ENCODE peak calls at places on chromosomes 12 and 14, in eight cellular contexts. A is fibroblast of the aortic adventitia; I is NCI-H82; S is Daoy; Q is HS-27A; Z is effector memory CD4-positive, alpha-beta T cell; H is posterior vena cava; Y is NCI-H1092 treated with DMSO at 0.1 percent for 48 hours. F is an unnamed sample.

GRCh38 chr14:100586520-100587247 is 533 bp downstream of the BEGAIN start:
- DNase-seq in S (peak), Q (no peak), Y (no peak), H (peak), I (peak), Z (no peak), A (no peak), F (no peak)

GRCh38 chr14:44701563-44702263 is 194.6 kb upstream of the FSCB start:
- DNase-seq in Q (no peak), A (peak), Y (no peak), Z (no peak), S (peak), I (peak), H (no peak), F (no peak)

GRCh38 chr12:59500335-59500734 is 95.5 kb upstream of the SLC16A7 start:
- DNase-seq in H (no peak), Q (no peak), I (no peak), A (no peak), S (no peak), Z (no peak), Y (no peak), F (no peak)

GRCh38 chr12:64669270-64669842 is 59.1 kb downstream of the RASSF3 start:
- DNase-seq in Q (no peak), S (no peak), I (no peak), H (no peak), Y (peak), A (no peak), Z (peak), F (no peak)

GRCh38 chr12:95336387-95337067 is 118.9 kb downstream of the VEZT start:
- DNase-seq in Q (no peak), A (peak), Y (peak), Z (no peak), S (peak), I (peak), H (no peak), F (no peak)

GRCh38 chr12:48618541-48618940 is 48.7 kb upstream of the LALBA start:
- DNase-seq in I (peak), Z (peak), H (peak), S (peak), A (peak), Q (peak), Y (peak), F (peak)

GRCh38 chr14:54440454-54440853 is 720 bp downstream of the CNIH1 start:
- DNase-seq in I (no peak), S (no peak), H (no peak), Q (no peak), Z (no peak), Y (no peak), A (no peak), F (no peak)

GRCh38 chr12:111980598-111980997 is 32.4 kb downstream of the TMEM116 start:
- DNase-seq in Q (no peak), H (no peak), Z (no peak), A (no peak), Y (no peak), I (no peak), S (no peak), F (no peak)

GRCh38 chr14:100282083-100282350 is 24.2 kb downstream of the SLC25A29 start:
- DNase-seq in I (no peak), H (no peak), Z (no peak), Y (no peak), Q (no peak), A (no peak), S (no peak), F (no peak)

GRCh38 chr14:81727243-81727642 is 193.6 kb upstream of the SEL1L start:
- DNase-seq in Z (no peak), S (peak), I (peak), Y (peak), H (no peak), Q (no peak), A (no peak), F (no peak)

GRCh38 chr12:52203126-52203921 is 11.5 kb upstream of the KRT80 start:
- DNase-seq in Y (peak), A (peak), Z (no peak), S (peak), Q (no peak), I (peak), H (peak), F (no peak)

GRCh38 chr12:106446429-106447092 is 89.0 kb downstream of the POLR3B start:
- DNase-seq in A (no peak), Z (no peak), S (no peak), Q (no peak), Y (peak), I (no peak), H (no peak), F (no peak)

GRCh38 chr12:30219047-30219446 is 435.3 kb upstream of the TMTC1 start:
- DNase-seq in A (no peak), I (no peak), H (no peak), Y (no peak), S (no peak), Z (no peak), Q (no peak), F (no peak)

GRCh38 chr12:132651444-132652100 is 33.0 kb downstream of the P2RX2 start:
- DNase-seq in S (no peak), H (no peak), A (no peak), I (no peak), Q (no peak), Z (no peak), Y (peak), F (no peak)

GRCh38 chr12:2198088-2198501 is 145.3 kb downstream of the CACNA1C start:
- DNase-seq in I (peak), S (peak), Y (no peak), A (no peak), Q (no peak), Z (no peak), H (no peak), F (no peak)

GRCh38 chr12:105960319-105961076 is 178.3 kb downstream of the NUAK1 start:
- DNase-seq in Y (no peak), A (no peak), H (no peak), S (no peak), Z (no peak), Q (no peak), I (no peak), F (no peak)

GRCh38 chr12:12467222-12467621 is 95.4 kb downstream of the DUSP16 start:
- DNase-seq in Y (no peak), S (no peak), Q (no peak), A (no peak), I (no peak), Z (peak), H (no peak), F (peak)

GRCh38 chr14:55927059-55927458 is 191.2 kb upstream of the PELI2 start:
- DNase-seq in Y (no peak), Z (no peak), A (no peak), Q (no peak), S (no peak), H (no peak), I (no peak), F (no peak)

GRCh38 chr12:25959069-25959961 is 833 bp downstream of the RASSF8 start:
- DNase-seq in Q (peak), I (peak), S (peak), Y (no peak), Z (no peak), A (peak), H (peak), F (no peak)

GRCh38 chr12:86249856-86250255 is 6.3 kb downstream of the MGAT4C start:
- DNase-seq in Z (no peak), Q (no peak), S (peak), A (peak), I (no peak), H (no peak), Y (no peak), F (no peak)

GRCh38 chr12:130127909-130128763 is 34.1 kb upstream of the FZD10 start:
- DNase-seq in Y (no peak), I (no peak), Q (no peak), A (no peak), H (peak), S (peak), Z (no peak), F (no peak)

GRCh38 chr14:60815371-60815770 is 80.8 kb downstream of the MNAT1 start:
- DNase-seq in Q (no peak), H (no peak), S (no peak), Y (no peak), I (no peak), Z (no peak), A (no peak), F (no peak)

GRCh38 chr14:77344597-77344996 is 23.8 kb downstream of the GSTZ1 start:
- DNase-seq in H (no peak), S (no peak), A (no peak), I (no peak), Z (no peak), Q (no peak), Y (no peak), F (no peak)

GRCh38 chr12:13798162-13798561 is 183.2 kb downstream of the GRIN2B start:
- DNase-seq in I (no peak), H (no peak), Z (no peak), Q (no peak), S (no peak), A (no peak), Y (no peak), F (no peak)

GRCh38 chr12:76532520-76532919 is 27.1 kb downstream of the OSBPL8 start:
- DNase-seq in I (no peak), Q (no peak), Y (no peak), Z (no peak), A (no peak), H (no peak), S (no peak), F (no peak)